ENCODE peak calls at places on chromosome 11, in eight cellular contexts. Z is Calu3; Y is left cardiac atrium; F is aorta; J is NCI-H1417; L is endothelial cell; V is stimulated activated CD8-positive, alpha-beta memory T cell treated with anti-CD3 and anti-CD28 coated beads, Interleukin-12 subunit alpha, Interleukin-12 subunit beta, amount 100 ng/mL, for 1 hour; T is stimulated activated effector memory CD8-positive, alpha-beta T cell treated with anti-CD3 and anti-CD28 coated beads, Interleukin-12 subunit alpha, Interleukin-12 subunit beta, amount 100 ng/mL, for 72 hours. S is an unnamed sample.

GRCh38 chr11:15920856-15921629 is 435.3 kb downstream of the SOX6 start:
- DNase-seq in F (no peak), Z (no peak), L (no peak), Y (peak; percentile 45), V (no peak), T (no peak), J (no peak), S (no peak)

GRCh38 chr11:44761546-44761961 is 34.8 kb downstream of the TSPAN18 start:
- DNase-seq in Y (peak; percentile 45), L (no peak), T (no peak), F (no peak), J (peak; percentile 42), V (no peak), Z (no peak), S (no peak)

GRCh38 chr11:31956310-31956709 is 134.6 kb upstream of the RCN1 start:
- DNase-seq in V (no peak), J (no peak), F (no peak), Y (no peak), T (no peak), L (no peak), Z (no peak), S (no peak)

GRCh38 chr11:86152006-86152862 is 83.3 kb upstream of the PICALM start:
- DNase-seq in V (no peak), Z (peak; percentile 58), F (no peak), J (no peak), L (no peak), T (no peak), Y (no peak), S (peak; percentile 81)

GRCh38 chr11:21552910-21553309 is 640.0 kb upstream of the ANO5 start:
- DNase-seq in Z (no peak), V (no peak), J (peak; percentile 36), Y (no peak), T (no peak), L (no peak), F (no peak), S (no peak)

GRCh38 chr11:76347391-76347790 is 33.5 kb downstream of the THAP12 start:
- DNase-seq in Z (no peak), J (peak; percentile 52), L (no peak), Y (no peak), F (no peak), T (no peak), V (no peak), S (no peak)

GRCh38 chr11:46064221-46064620 is 57.0 kb downstream of the PHF21A start:
- DNase-seq in Z (no peak), L (no peak), V (no peak), F (no peak), Y (no peak), T (no peak), J (no peak), S (no peak)

GRCh38 chr11:90840071-90840470 is 617.2 kb upstream of the CHORDC1 start:
- DNase-seq in T (no peak), V (no peak), J (no peak), Z (no peak), F (no peak), Y (no peak), L (no peak), S (no peak)

GRCh38 chr11:62592216-62592815 is 993 bp upstream of the TUT1 start:
- DNase-seq in J (no peak), L (no peak), T (no peak), F (no peak), Z (no peak), Y (no peak), V (no peak), S (no peak)

GRCh38 chr11:69461272-69461962 is 20.0 kb upstream of the LINC01488 start:
- DNase-seq in F (peak; percentile 20), T (no peak), Z (no peak), V (no peak), J (no peak), L (no peak), Y (no peak), S (no peak)

GRCh38 chr11:119249671-119250010 is 43.5 kb downstream of the CBL start:
- DNase-seq in V (no peak), Z (peak; percentile 0), J (no peak), T (no peak), Y (no peak), F (no peak), L (no peak), S (no peak)

GRCh38 chr11:61486779-61487178 is 21.8 kb upstream of the LRRC10B start:
- DNase-seq in Z (peak; percentile 44), J (no peak), Y (no peak), L (no peak), V (no peak), F (no peak), T (no peak), S (no peak)

GRCh38 chr11:46006418-46007070 is 84.1 kb downstream of the LARGE2 start:
- DNase-seq in Z (peak; percentile 37), Y (no peak), F (no peak), V (peak; percentile 2), T (no peak), J (peak; percentile 88), L (peak; percentile 31), S (peak; percentile 50)

GRCh38 chr11:11291432-11292015 is 61.5 kb downstream of the CSNK2A3 start:
- DNase-seq in L (no peak), V (no peak), T (no peak), Y (no peak), Z (no peak), J (peak; percentile 69), F (no peak), S (no peak)

GRCh38 chr11:54558919-54559318 is 44.9 kb downstream of the OR4C46 start:
- DNase-seq in T (no peak), F (no peak), Y (no peak), L (no peak), J (no peak), V (no peak), Z (no peak), S (peak; percentile 27)

GRCh38 chr11:34915136-34916013 is 804 bp downstream of the APIP start:
- DNase-seq in J (peak; percentile 63), L (no peak), F (no peak), Y (no peak), V (peak; percentile 6), T (no peak), Z (no peak), S (no peak)

GRCh38 chr11:70387564-70387963 is 10.8 kb upstream of the CTTN start:
- DNase-seq in J (no peak), F (peak; percentile 7), V (no peak), L (no peak), Y (no peak), Z (no peak), T (no peak), S (no peak)

GRCh38 chr11:72013765-72014711 is 15.3 kb downstream of the IL18BP start:
- DNase-seq in J (no peak), F (no peak), Z (no peak), Y (no peak), V (no peak), L (no peak), T (no peak), S (no peak)

GRCh38 chr11:57473208-57473930 is 13.0 kb downstream of the RTN4RL2 start:
- DNase-seq in L (no peak), F (no peak), T (no peak), Z (no peak), V (no peak), Y (no peak), J (no peak), S (no peak)

GRCh38 chr11:17600316-17601205 is 53.5 kb downstream of the OTOG start:
- DNase-seq in L (no peak), J (no peak), F (no peak), Z (no peak), V (no peak), Y (no peak), T (peak; percentile 39), S (peak; percentile 28)

GRCh38 chr11:94151903-94152677 is 23.4 kb downstream of the PANX1 start:
- DNase-seq in J (peak; percentile 34), V (no peak), Z (peak; percentile 50), F (peak; percentile 65), L (no peak), T (no peak), Y (peak; percentile 46), S (no peak)

GRCh38 chr11:70942593-70942992 is 309.8 kb downstream of the SHANK2 start:
- DNase-seq in J (peak; percentile 39), F (no peak), Z (no peak), V (no peak), Y (no peak), L (peak; percentile 33), T (no peak), S (peak; percentile 24)

GRCh38 chr11:68890490-68891231 is 13.0 kb downstream of the MRPL21 start:
- DNase-seq in Y (peak; percentile 91), T (no peak), L (no peak), J (peak; percentile 16), F (peak; percentile 93), Z (no peak), V (no peak), S (peak; percentile 90)

GRCh38 chr11:108483163-108483562 is 15.0 kb downstream of the POGLUT3 start:
- DNase-seq in V (no peak), J (no peak), L (no peak), T (no peak), Y (no peak), Z (no peak), F (no peak), S (no peak)

GRCh38 chr11:69008774-69009440 is 4.1 kb downstream of the MRGPRF start:
- DNase-seq in J (peak; percentile 34), L (no peak), T (no peak), Y (peak; percentile 91), Z (peak; percentile 80), V (no peak), F (peak; percentile 96), S (peak; percentile 51)

GRCh38 chr11:112298535-112298934 is 37.9 kb upstream of the PLET1 start:
- DNase-seq in T (no peak), L (no peak), F (peak; percentile 55), Z (no peak), V (no peak), J (no peak), Y (peak; percentile 50), S (no peak)

GRCh38 chr11:134562941-134563471 is 151.0 kb upstream of the B3GAT1 start:
- DNase-seq in F (no peak), V (no peak), T (peak; percentile 30), L (no peak), Z (no peak), J (no peak), Y (no peak), S (no peak)

GRCh38 chr11:79018371-79018849 is 422.4 kb downstream of the TENM4 start:
- DNase-seq in F (no peak), T (no peak), Z (no peak), J (no peak), L (no peak), Y (no peak), V (no peak), S (no peak)

GRCh38 chr11:78562398-78562797 is 12.3 kb downstream of the NARS2 start:
- DNase-seq in F (no peak), J (no peak), L (no peak), V (no peak), Z (no peak), T (no peak), Y (no peak), S (no peak)

GRCh38 chr11:79189604-79190003 is 251.2 kb downstream of the TENM4 start:
- DNase-seq in V (no peak), T (no peak), J (no peak), Z (no peak), F (no peak), L (no peak), Y (no peak), S (no peak)

GRCh38 chr11:45278721-45279120 is 7.4 kb downstream of the SYT13 start:
- DNase-seq in L (no peak), V (no peak), J (peak; percentile 14), Y (no peak), F (no peak), Z (no peak), T (no peak), S (no peak)

GRCh38 chr11:63552921-63553320 is 10.3 kb downstream of the PLAAT2 start:
- DNase-seq in J (no peak), L (no peak), T (no peak), V (no peak), Z (no peak), Y (no peak), F (no peak), S (no peak)

GRCh38 chr11:76524461-76524860 is 79.6 kb downstream of the EMSY start:
- DNase-seq in F (no peak), Y (no peak), L (no peak), Z (no peak), J (no peak), T (no peak), V (no peak), S (no peak)

GRCh38 chr11:64317325-64317960 is at the start of gene TRMT112:
- DNase-seq in F (peak; percentile 97), L (peak; percentile 79), Y (peak; percentile 96), V (peak; percentile 97), T (peak; percentile 97), Z (peak; percentile 96), J (peak; percentile 100), S (peak; percentile 95)

S was measured in SJCRH30.